ENCODE peak calls at places on chromosome 17, in five cellular contexts. G is skeletal muscle cell; S is astrocyte; Q is activated CD8-positive, alpha-beta memory T cell treated with anti-CD3 and anti-CD28 coated beads, Interleukin-2, amount 10 ng/mL, durations not matched to agents 7 days and 5 days; F is globus pallidus. N is an unnamed sample.
A peak's percentile ranks its signal among the peaks of the same experiment; 100 is the strongest.

GRCh38 chr17:13403982-13404931 is 197.5 kb downstream of the HS3ST3A1 start:
- DNase-seq in G (no peak), S (no peak), Q (no peak), F (no peak), N (no peak)

GRCh38 chr17:16255481-16255901 is 38.5 kb downstream of the PIGL start:
- DNase-seq in G (no peak), S (peak; percentile 46), Q (no peak), F (peak; percentile 76), N (no peak)

GRCh38 chr17:63848834-63849689 is 6.6 kb upstream of the SMARCD2 start:
- DNase-seq in G (peak; percentile 43), S (peak; percentile 72), Q (peak; percentile 96), F (peak; percentile 83), N (no peak)

GRCh38 chr17:58354541-58355216 is 2.7 kb upstream of the SUPT4H1 start:
- DNase-seq in G (no peak), S (no peak), Q (no peak), F (no peak), N (no peak)

GRCh38 chr17:60506312-60506711 is 19.7 kb downstream of the APPBP2 start:
- DNase-seq in G (peak; percentile 82), S (peak; percentile 90), Q (no peak), F (no peak), N (no peak)

GRCh38 chr17:19482571-19482970 is 51.1 kb upstream of the SLC47A1 start:
- DNase-seq in G (peak; percentile 7), S (peak; percentile 59), Q (no peak), F (no peak), N (no peak)

GRCh38 chr17:19381361-19381740 is 3.1 kb downstream of the MAPK7 start:
- DNase-seq in G (no peak), S (no peak), Q (no peak), F (no peak), N (no peak)

GRCh38 chr17:40556884-40557414 is 8.3 kb downstream of the CCR7 start:
- DNase-seq in G (no peak), S (no peak), Q (no peak), F (no peak), N (peak; percentile 39)

GRCh38 chr17:5809580-5810188 is 225.4 kb upstream of the NLRP1 start:
- DNase-seq in G (no peak), S (no peak), Q (peak; percentile 7), F (no peak), N (no peak)

GRCh38 chr17:77349976-77350830 is 209.4 kb downstream of the SEC14L1 start:
- DNase-seq in G (peak; percentile 75), S (peak; percentile 75), Q (peak; percentile 15), F (no peak), N (no peak)